ENCODE peak calls at places on chromosomes 2 and 18, in nine cellular contexts. N is neural progenitor cell; H is hepatocyte; L is pancreas; V is aorta; O is prostate gland; C is CD8-positive, alpha-beta T cell; G is mammary epithelial cell; A is upper lobe of right lung. B is an unnamed sample.

GRCh38 chr2:31137211-31138036 is 816 bp downstream of the GALNT14 start:
- DNase-seq in V (no peak), G (peak; percentile 49), O (no peak), H (peak; percentile 15), N (peak; percentile 60), C (no peak), A (peak; percentile 64), L (peak; percentile 58), B (no peak)

GRCh38 chr2:214311931-214312749 is 98.7 kb upstream of the VWC2L start:
- DNase-seq in L (no peak), N (no peak), G (peak; percentile 46), H (no peak), O (no peak), V (no peak), C (no peak), A (no peak), B (no peak)

GRCh38 chr18:66819235-66819634 is 215.3 kb upstream of the CDH19 start:
- DNase-seq in A (no peak), L (no peak), N (no peak), H (no peak), O (no peak), G (no peak), C (no peak), V (no peak), B (no peak)

GRCh38 chr18:31041346-31042067 is 1.0 kb downstream of the DSC3 start:
- DNase-seq in C (no peak), L (peak; percentile 65), V (peak; percentile 41), O (peak; percentile 14), N (peak; percentile 64), H (peak; percentile 45), A (peak; percentile 52), G (peak; percentile 73), B (no peak)

GRCh38 chr2:52862801-52863200 is 904.8 kb upstream of the CHAC2 start:
- DNase-seq in H (no peak), N (no peak), V (no peak), G (peak; percentile 92), A (no peak), O (no peak), C (no peak), L (no peak), B (peak; percentile 13)

GRCh38 chr18:77635441-77635840 is 385.8 kb downstream of the GALR1 start:
- DNase-seq in C (no peak), A (no peak), G (no peak), H (no peak), N (no peak), O (no peak), V (no peak), L (no peak), B (no peak)

GRCh38 chr2:215828528-215829184 is 184.7 kb downstream of the MREG start:
- DNase-seq in H (peak; percentile 79), C (no peak), O (peak; percentile 25), V (peak; percentile 66), N (peak; percentile 79), A (peak; percentile 75), L (no peak), G (peak; percentile 67), B (peak; percentile 75)

GRCh38 chr2:42838133-42838532 is 45.8 kb upstream of the HAAO start:
- DNase-seq in V (no peak), G (no peak), O (no peak), A (peak; percentile 3), C (no peak), L (no peak), H (no peak), N (no peak), B (no peak)

GRCh38 chr2:6081955-6082354 is 389.8 kb downstream of the SOX11 start:
- DNase-seq in N (no peak), A (no peak), V (no peak), L (no peak), C (no peak), G (no peak), H (no peak), O (no peak), B (no peak)

GRCh38 chr2:6082619-6083018 is 390.4 kb downstream of the SOX11 start:
- DNase-seq in O (no peak), G (no peak), L (no peak), V (no peak), A (no peak), H (no peak), N (peak; percentile 17), C (no peak), B (no peak)

GRCh38 chr2:6083131-6083530 is 390.9 kb downstream of the SOX11 start:
- DNase-seq in G (no peak), A (no peak), V (no peak), H (no peak), N (no peak), L (no peak), C (no peak), O (no peak), B (no peak)

GRCh38 chr2:6080837-6081541 is 388.8 kb downstream of the SOX11 start:
- DNase-seq in N (no peak), A (no peak), H (no peak), L (peak; percentile 42), G (no peak), C (no peak), V (no peak), O (no peak), B (no peak)

DNA sequence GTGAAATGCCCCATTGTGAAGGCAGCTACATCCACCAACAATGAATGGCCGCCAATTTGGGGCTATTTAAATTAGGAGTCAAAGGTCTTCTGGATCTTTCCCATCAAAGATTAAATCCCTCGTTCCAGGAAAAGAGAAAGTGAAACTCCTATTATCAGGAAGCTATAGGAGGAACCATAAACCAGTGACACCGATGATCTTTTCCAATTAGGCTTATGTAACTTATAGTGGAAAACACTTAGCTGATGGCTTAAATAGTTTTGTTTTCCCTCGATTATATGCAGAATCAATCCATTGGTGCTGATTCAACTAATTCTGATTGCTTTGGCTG is 389.3 kb downstream of the SOX11 start:
- DNase-seq in G (no peak), A (no peak), H (no peak), O (no peak), L (no peak), C (no peak), N (peak; percentile 85), V (no peak), B (no peak)
- H3K4me3 ChIP-seq in G (no peak overlapping the region), A (no peak overlapping the region), H (no peak overlapping the region), O (no peak overlapping the region), L (no peak overlapping the region), C (no peak overlapping the region), N (no peak overlapping the region), V (no peak overlapping the region), B (no peak overlapping the region)

GRCh38 chr2:177260398-177260797 is 4.1 kb downstream of the NFE2L2 start:
- DNase-seq in H (no peak), A (no peak), O (no peak), G (no peak), N (no peak), V (no peak), C (no peak), L (no peak), B (no peak)

GRCh38 chr2:177262958-177263450 is 1.5 kb downstream of the NFE2L2 start:
- DNase-seq in G (no peak), C (no peak), O (no peak), N (no peak), A (no peak), V (no peak), H (no peak), L (no peak), B (no peak)

GRCh38 chr2:177261115-177261779 is 3.3 kb downstream of the NFE2L2 start:
- DNase-seq in V (no peak), N (no peak), G (no peak), C (no peak), O (no peak), H (no peak), L (no peak), A (no peak), B (no peak)

GRCh38 chr2:177263451-177264208 is 897 bp downstream of the NFE2L2 start:
- DNase-seq in O (peak; percentile 98), L (peak; percentile 97), N (peak; percentile 95), H (peak; percentile 99), C (peak; percentile 93), V (peak; percentile 99), A (peak; percentile 99), G (peak; percentile 99), B (peak; percentile 98)

GRCh38 chr2:177262137-177262536 is 2.4 kb downstream of the NFE2L2 start:
- DNase-seq in A (no peak), N (no peak), O (no peak), C (no peak), V (no peak), G (no peak), H (no peak), L (no peak), B (no peak)
- H3K4me1 ChIP-seq in A (peaks cover 61% of the 10 kb centered on the region), N (peaks cover 28% of the 10 kb centered on the region), O (peaks cover 5% of the 10 kb centered on the region), C (peaks cover 56% of the 10 kb centered on the region), V (peaks cover 5% of the 10 kb centered on the region), G (peaks cover 30% of the 10 kb centered on the region), H (peaks cover 49% of the 10 kb centered on the region), L (peaks cover 27% of the 10 kb centered on the region), B (peaks cover 4% of the 10 kb centered on the region)

GRCh38 chr2:105790467-105791118 is 45.9 kb downstream of the NCK2 start:
- DNase-seq in O (no peak), C (no peak), L (no peak), G (peak; percentile 89), N (no peak), H (peak; percentile 45), V (no peak), A (no peak), B (no peak)
- H3K4me3 ChIP-seq in O (no peak overlapping the region), C (peak overlapping the region; percentile 26), L (no peak overlapping the region), G (no peak overlapping the region), N (no peak overlapping the region), H (no peak overlapping the region), V (no peak overlapping the region), A (no peak overlapping the region), B (no peak overlapping the region)

DNA sequence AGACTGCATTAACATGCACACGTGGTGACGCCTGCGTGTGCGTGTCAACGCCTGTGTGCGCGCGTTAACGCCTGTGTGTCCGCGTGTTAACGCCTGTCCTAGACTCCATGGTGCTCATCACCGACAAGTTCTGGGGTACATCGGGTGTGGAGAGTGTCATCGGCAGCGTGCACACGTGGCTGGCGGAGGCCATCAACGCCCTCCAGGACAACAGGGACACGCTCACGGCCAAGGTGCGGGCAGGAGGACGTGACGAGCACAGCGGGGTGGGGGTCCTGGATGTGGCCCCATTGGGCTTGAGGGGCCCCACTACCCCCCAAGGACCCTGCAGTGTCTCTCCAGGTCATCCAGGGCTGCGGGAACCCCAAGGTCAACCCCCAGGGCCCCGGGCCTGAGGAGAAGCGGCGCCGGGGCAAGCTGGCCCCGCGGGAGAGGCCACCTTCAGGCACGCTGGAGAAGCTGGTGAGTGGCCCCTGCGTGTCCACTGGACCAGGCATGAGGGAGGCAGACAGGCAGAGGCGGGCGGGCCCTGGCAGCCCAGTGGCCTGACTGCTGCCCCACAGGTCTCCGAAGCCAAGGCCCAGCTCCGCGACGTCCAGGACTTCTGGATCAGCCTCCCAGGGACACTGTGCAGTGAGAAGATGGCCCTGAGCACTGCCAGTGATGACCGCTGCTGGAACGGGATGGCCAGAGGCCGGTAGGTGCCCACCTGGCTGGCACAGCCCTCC is 29.2 kb downstream of the GPC1 start:
- DNase-seq in C (no peak), O (peak; percentile 3), V (peak; percentile 38), G (no peak), H (peak; percentile 3), L (peak; percentile 66), N (no peak), A (no peak), B (no peak)
- H3K4me1 ChIP-seq in C (no peaks in the 10 kb centered on the region), O (no peaks in the 10 kb centered on the region), V (no peaks in the 10 kb centered on the region), G (no peaks in the 10 kb centered on the region), H (no peaks in the 10 kb centered on the region), L (no peaks in the 10 kb centered on the region), N (peaks cover under 1% of the 10 kb centered on the region), A (no peaks in the 10 kb centered on the region), B (no peaks in the 10 kb centered on the region)

GRCh38 chr2:231673348-231673770 is 35.0 kb upstream of the PTMA start:
- DNase-seq in A (peak; percentile 93), O (no peak), H (peak; percentile 76), V (no peak), G (no peak), C (no peak), N (peak; percentile 78), L (peak; percentile 49), B (peak; percentile 62)
- H3K4me3 ChIP-seq in A (peak overlapping the region; percentile 22), O (no peak overlapping the region), H (no peak overlapping the region), V (no peak overlapping the region), G (no peak overlapping the region), C (no peak overlapping the region), N (peak overlapping the region; percentile 9), L (no peak overlapping the region), B (no peak overlapping the region)

B was measured in fibroblast of lung.